ENCODE peak calls at places on chromosomes 5 and 9, in seven cellular contexts. One of them, this sample, is unnamed.

GRCh38 chr5:32996336-32996735 is 285.2 kb downstream of the NPR3 start:
- DNase-seq in astrocyte: no peak
- DNase-seq in right lobe of liver: no peak
- DNase-seq in HCT116: no peak
- DNase-seq in tibial artery: no peak
- DNase-seq in heart right ventricle: no peak
- DNase-seq in A549: no peak
- DNase-seq in this sample: no peak

GRCh38 chr9:72755836-72756235 is 197.0 kb downstream of the ALDH1A1 start:
- DNase-seq in A549: no peak
- DNase-seq in tibial artery: no peak
- DNase-seq in heart right ventricle: no peak
- DNase-seq in HCT116: no peak
- DNase-seq in right lobe of liver: no peak
- DNase-seq in astrocyte: no peak
- DNase-seq in this sample: no peak

GRCh38 chr9:77472646-77473045 is 175.5 kb downstream of the GNA14 start:
- DNase-seq in heart right ventricle: no peak
- DNase-seq in HCT116: no peak
- DNase-seq in right lobe of liver: no peak
- DNase-seq in A549: no peak
- DNase-seq in tibial artery: no peak
- DNase-seq in astrocyte: no peak
- DNase-seq in this sample: no peak

GRCh38 chr9:133956520-133957076 is 35.5 kb downstream of the VAV2 start:
- DNase-seq in HCT116: no peak
- DNase-seq in right lobe of liver: peak
- DNase-seq in heart right ventricle: peak
- DNase-seq in tibial artery: no peak
- DNase-seq in astrocyte: no peak
- DNase-seq in A549: no peak
- DNase-seq in this sample: no peak

GRCh38 chr5:8192840-8193239 is 323.9 kb downstream of the MTRR start:
- DNase-seq in tibial artery: no peak
- DNase-seq in HCT116: no peak
- DNase-seq in A549: no peak
- DNase-seq in astrocyte: no peak
- DNase-seq in heart right ventricle: no peak
- DNase-seq in right lobe of liver: no peak
- DNase-seq in this sample: no peak

GRCh38 chr5:168819004-168819626 is 239.9 kb upstream of the PANK3 start:
- DNase-seq in right lobe of liver: peak
- DNase-seq in astrocyte: no peak
- DNase-seq in heart right ventricle: no peak
- DNase-seq in tibial artery: no peak
- DNase-seq in HCT116: no peak
- DNase-seq in A549: no peak
- DNase-seq in this sample: no peak

GRCh38 chr9:101738566-101739183 is at the start of gene GRIN3A:
- DNase-seq in A549: peak
- DNase-seq in right lobe of liver: peak
- DNase-seq in astrocyte: no peak
- DNase-seq in heart right ventricle: peak
- DNase-seq in tibial artery: no peak
- DNase-seq in HCT116: no peak
- DNase-seq in this sample: peak

GRCh38 chr5:98144710-98145109 is 628.8 kb upstream of the RGMB start:
- DNase-seq in right lobe of liver: no peak
- DNase-seq in A549: no peak
- DNase-seq in astrocyte: no peak
- DNase-seq in heart right ventricle: no peak
- DNase-seq in HCT116: no peak
- DNase-seq in tibial artery: no peak
- DNase-seq in this sample: no peak

GRCh38 chr9:131289301-131290038 is at the start of gene PLPP7:
- DNase-seq in astrocyte: peak
- DNase-seq in tibial artery: peak
- DNase-seq in right lobe of liver: no peak
- DNase-seq in A549: no peak
- DNase-seq in HCT116: no peak
- DNase-seq in heart right ventricle: peak
- DNase-seq in this sample: peak

GRCh38 chr9:134135343-134136116 is at the start of gene WDR5:
- DNase-seq in HCT116: peak
- DNase-seq in right lobe of liver: peak
- DNase-seq in astrocyte: peak
- DNase-seq in A549: peak
- DNase-seq in tibial artery: peak
- DNase-seq in heart right ventricle: peak
- DNase-seq in this sample: peak

GRCh38 chr5:25006734-25007133 is 362.0 kb upstream of the CDH10 start:
- DNase-seq in tibial artery: no peak
- DNase-seq in A549: no peak
- DNase-seq in heart right ventricle: no peak
- DNase-seq in HCT116: no peak
- DNase-seq in astrocyte: peak
- DNase-seq in right lobe of liver: no peak
- DNase-seq in this sample: no peak

GRCh38 chr5:180604271-180604670 is 13.0 kb upstream of the SCGB3A1 start:
- DNase-seq in heart right ventricle: no peak
- DNase-seq in astrocyte: no peak
- DNase-seq in tibial artery: no peak
- DNase-seq in HCT116: no peak
- DNase-seq in A549: no peak
- DNase-seq in right lobe of liver: no peak
- DNase-seq in this sample: no peak

GRCh38 chr5:180606215-180606785 is 15.0 kb upstream of the SCGB3A1 start:
- DNase-seq in heart right ventricle: peak
- DNase-seq in astrocyte: no peak
- DNase-seq in tibial artery: no peak
- DNase-seq in right lobe of liver: no peak
- DNase-seq in HCT116: no peak
- DNase-seq in A549: no peak
- DNase-seq in this sample: no peak

GRCh38 chr5:180603076-180603591 is 11.8 kb upstream of the SCGB3A1 start:
- DNase-seq in A549: no peak
- DNase-seq in astrocyte: no peak
- DNase-seq in tibial artery: no peak
- DNase-seq in HCT116: no peak
- DNase-seq in right lobe of liver: peak
- DNase-seq in heart right ventricle: no peak
- DNase-seq in this sample: no peak

GRCh38 chr5:180607861-180608571 is 16.7 kb upstream of the SCGB3A1 start:
- DNase-seq in heart right ventricle: no peak
- DNase-seq in A549: no peak
- DNase-seq in astrocyte: no peak
- DNase-seq in HCT116: no peak
- DNase-seq in tibial artery: no peak
- DNase-seq in right lobe of liver: no peak
- DNase-seq in this sample: no peak

DNA sequence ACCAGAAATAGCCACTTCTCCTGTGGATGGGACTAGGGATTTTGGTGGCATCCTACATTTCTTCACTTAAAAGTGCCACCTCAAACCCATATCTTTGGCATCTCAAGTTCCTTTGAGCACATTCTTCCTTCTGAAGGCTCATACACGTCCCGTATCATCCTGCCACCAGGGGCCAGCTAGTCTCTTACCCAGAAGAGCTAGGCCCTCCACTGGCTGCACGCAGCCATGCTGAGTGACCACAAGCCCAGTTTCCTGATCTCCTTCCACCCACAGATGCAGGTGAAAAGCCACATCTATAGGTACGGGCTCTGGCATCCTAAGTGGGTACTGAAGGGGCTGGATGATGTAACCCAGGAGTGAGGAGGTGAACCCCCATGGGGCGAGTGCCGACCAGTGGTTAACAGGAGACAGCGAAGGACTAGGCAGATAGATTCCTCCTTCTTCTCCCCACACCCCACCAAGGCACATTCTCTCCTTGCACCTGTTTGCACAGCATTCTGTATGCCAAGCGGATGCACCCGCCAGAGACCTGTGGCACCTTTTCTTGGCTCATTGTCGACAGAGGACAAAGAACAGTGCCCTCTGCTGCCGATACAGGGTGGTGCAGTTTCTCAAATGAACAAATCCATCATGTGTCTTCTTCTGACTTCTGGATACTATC is 14.4 kb upstream of the SCGB3A1 start:
- DNase-seq in astrocyte: peak
- DNase-seq in HCT116: peak
- DNase-seq in right lobe of liver: peak
- DNase-seq in tibial artery: no peak
- DNase-seq in heart right ventricle: peak
- DNase-seq in A549: peak
- DNase-seq in this sample: no peak
- TF ChIP-seq CTCF in astrocyte: peak
- TF ChIP-seq CTCF in HCT116: peak
- TF ChIP-seq CTCF in right lobe of liver: peak
- TF ChIP-seq CTCF in tibial artery: peak
- TF ChIP-seq CTCF in heart right ventricle: peak
- TF ChIP-seq CTCF in A549: peak
- TF ChIP-seq CTCF in this sample: peak

GRCh38 chr9:136685216-136685615 is 2.0 kb downstream of the AGPAT2 start:
- DNase-seq in astrocyte: no peak
- DNase-seq in HCT116: no peak
- DNase-seq in tibial artery: no peak
- DNase-seq in heart right ventricle: peak
- DNase-seq in A549: no peak
- DNase-seq in right lobe of liver: peak
- DNase-seq in this sample: no peak

GRCh38 chr9:136686534-136686793 is 793 bp downstream of the AGPAT2 start:
- DNase-seq in heart right ventricle: no peak
- DNase-seq in tibial artery: no peak
- DNase-seq in astrocyte: no peak
- DNase-seq in right lobe of liver: no peak
- DNase-seq in HCT116: no peak
- DNase-seq in A549: no peak
- DNase-seq in this sample: no peak

GRCh38 chr9:136686794-136687711 is at the start of gene AGPAT2:
- DNase-seq in HCT116: peak
- DNase-seq in tibial artery: peak
- DNase-seq in right lobe of liver: peak
- DNase-seq in astrocyte: peak
- DNase-seq in heart right ventricle: peak
- DNase-seq in A549: peak
- DNase-seq in this sample: peak

GRCh38 chr9:136684799-136685198 is 2.5 kb downstream of the AGPAT2 start:
- DNase-seq in right lobe of liver: peak
- DNase-seq in A549: no peak
- DNase-seq in tibial artery: no peak
- DNase-seq in HCT116: no peak
- DNase-seq in heart right ventricle: peak
- DNase-seq in astrocyte: no peak
- DNase-seq in this sample: no peak

DNA sequence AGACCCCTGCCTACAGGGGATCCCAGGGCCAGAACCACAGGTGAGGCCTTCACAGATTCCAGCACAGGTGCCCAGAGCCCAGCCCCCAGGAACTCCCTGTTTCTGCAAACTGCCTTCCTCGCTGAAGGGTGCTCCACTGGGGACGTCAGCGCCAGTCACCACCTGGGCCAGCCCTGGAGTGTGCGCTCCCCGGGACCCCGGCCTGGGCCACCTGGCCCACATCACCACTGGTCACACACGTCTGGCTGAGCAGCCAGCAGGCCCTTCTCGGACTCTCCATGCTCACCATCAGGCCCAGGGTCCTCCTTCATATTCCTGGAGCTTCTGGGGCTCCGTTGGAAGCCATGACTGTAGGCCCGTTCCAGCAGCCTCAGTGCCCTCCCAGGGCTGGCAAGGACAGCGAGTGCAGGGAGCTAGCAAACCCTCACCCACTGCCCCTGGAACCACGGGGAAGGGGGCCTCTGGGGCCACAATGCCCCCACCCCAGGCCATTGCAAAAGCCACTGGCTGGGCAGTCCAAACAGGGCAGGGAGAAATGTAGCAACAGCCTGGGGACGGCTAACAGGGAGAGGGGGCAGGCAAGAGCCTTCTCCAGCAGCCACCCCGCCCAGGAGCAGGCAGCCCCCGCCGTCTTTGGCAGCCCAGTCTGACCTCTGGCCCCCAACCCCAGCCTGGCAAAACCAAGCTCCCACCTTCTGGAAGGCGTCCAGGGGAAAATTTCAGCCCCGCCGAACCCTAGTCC is 1.3 kb downstream of the AGPAT2 start:
- DNase-seq in right lobe of liver: peak
- DNase-seq in HCT116: no peak
- DNase-seq in A549: no peak
- DNase-seq in heart right ventricle: peak
- DNase-seq in astrocyte: no peak
- DNase-seq in tibial artery: no peak
- DNase-seq in this sample: peak
- H3K27ac ChIP-seq in right lobe of liver: peak
- H3K27ac ChIP-seq in HCT116: peak
- H3K27ac ChIP-seq in A549: peak
- H3K27ac ChIP-seq in heart right ventricle: peak
- H3K27ac ChIP-seq in astrocyte: no peak
- H3K27ac ChIP-seq in tibial artery: peak
- H3K27ac ChIP-seq in this sample: peak

GRCh38 chr9:86589273-86589672 is 235.1 kb upstream of the TUT7 start:
- DNase-seq in A549: no peak
- DNase-seq in HCT116: no peak
- DNase-seq in right lobe of liver: no peak
- DNase-seq in heart right ventricle: no peak
- DNase-seq in tibial artery: no peak
- DNase-seq in astrocyte: no peak
- DNase-seq in this sample: no peak
- TF ChIP-seq CTCF in A549: no peak
- TF ChIP-seq CTCF in HCT116: peak
- TF ChIP-seq CTCF in right lobe of liver: no peak
- TF ChIP-seq CTCF in heart right ventricle: no peak
- TF ChIP-seq CTCF in tibial artery: no peak
- TF ChIP-seq CTCF in astrocyte: no peak
- TF ChIP-seq CTCF in this sample: no peak

DNA sequence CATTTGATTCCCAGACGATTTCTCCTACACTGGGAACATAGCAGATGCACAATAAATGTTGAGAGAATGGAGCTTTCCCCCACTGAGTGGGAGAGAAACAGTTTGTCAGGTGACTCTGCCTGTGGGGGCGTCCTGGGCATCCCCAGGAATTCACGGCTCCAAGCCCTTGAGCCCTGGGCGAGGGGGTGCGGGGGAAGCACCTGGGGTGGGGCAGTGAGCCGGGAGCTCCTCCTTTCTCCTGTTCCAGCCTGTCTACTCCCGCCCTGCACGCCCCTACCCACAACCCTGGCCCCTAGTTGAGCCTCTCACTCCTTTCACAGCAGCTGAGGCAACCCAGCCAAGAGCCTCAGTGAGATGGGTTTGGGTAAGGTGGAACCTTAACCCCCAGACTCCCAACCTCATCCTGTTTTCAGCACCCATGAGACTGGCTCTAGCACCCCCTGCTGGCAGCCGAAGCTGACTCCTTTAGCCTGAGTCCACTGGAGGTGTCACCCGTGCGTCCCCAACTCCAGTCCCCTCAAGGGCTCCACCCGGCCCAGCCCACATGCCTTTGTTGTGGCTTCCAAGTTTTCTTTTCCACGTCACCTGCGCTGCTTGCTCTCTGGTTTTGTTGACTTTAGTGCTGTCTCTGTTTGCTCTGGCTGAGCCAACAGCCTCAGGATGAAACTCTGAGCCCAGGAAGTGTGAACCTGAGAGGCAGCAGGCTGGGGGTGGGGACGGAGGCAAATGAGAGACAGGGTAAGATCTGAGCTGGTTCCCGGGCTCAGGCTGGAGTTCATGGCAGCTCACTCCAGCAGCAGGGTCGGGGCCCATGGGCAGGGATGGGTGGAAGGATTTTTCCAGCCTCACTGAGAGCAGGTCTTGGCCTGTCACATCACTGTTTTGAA is 13.0 kb upstream of the AQP7 start:
- DNase-seq in tibial artery: peak
- DNase-seq in HCT116: peak
- DNase-seq in right lobe of liver: peak
- DNase-seq in heart right ventricle: peak
- DNase-seq in astrocyte: no peak
- DNase-seq in A549: peak
- DNase-seq in this sample: peak
- H3K27ac ChIP-seq in tibial artery: no peak
- H3K27ac ChIP-seq in HCT116: no peak
- H3K27ac ChIP-seq in right lobe of liver: peak
- H3K27ac ChIP-seq in heart right ventricle: no peak
- H3K27ac ChIP-seq in astrocyte: no peak
- H3K27ac ChIP-seq in A549: peak
- H3K27ac ChIP-seq in this sample: no peak